ENCODE peak calls at places on chromosome 1, in nine cellular contexts. E, U, Q, X, Y, F, J, P and S are unnamed samples.
A peak's percentile ranks its signal among the peaks of the same experiment; 100 is the strongest.

GRCh38 chr1:185350027-185350442 is 33.0 kb upstream of the IVNS1ABP start:
- DNase-seq in E (no peak), U (no peak), Q (no peak), X (peak; percentile 27), Y (no peak), F (no peak), J (peak; percentile 43), P (no peak), S (no peak)

GRCh38 chr1:212613440-212614335 is 5.1 kb downstream of the ATF3 start:
- DNase-seq in E (no peak), U (no peak), Q (no peak), X (peak; percentile 45), Y (no peak), F (no peak), J (no peak), P (no peak), S (no peak)

GRCh38 chr1:207499573-207499972 is 3.6 kb downstream of the CR1 start:
- DNase-seq in E (peak; percentile 67), U (peak; percentile 55), Q (peak; percentile 59), X (peak; percentile 81), Y (peak; percentile 28), F (peak; percentile 70), J (peak; percentile 79), P (peak; percentile 54), S (no peak)

GRCh38 chr1:175839678-175840669 is 96.6 kb upstream of the TNR start:
- DNase-seq in E (no peak), U (no peak), Q (no peak), X (no peak), Y (no peak), F (no peak), J (no peak), P (no peak), S (no peak)

GRCh38 chr1:36166938-36167910 is 11.3 kb downstream of the MAP7D1 start:
- DNase-seq in E (no peak), U (no peak), Q (peak; percentile 79), X (peak; percentile 66), Y (no peak), F (no peak), J (no peak), P (no peak), S (no peak)

GRCh38 chr1:167109125-167109524 is 15.2 kb downstream of the STYXL2 start:
- DNase-seq in E (no peak), U (no peak), Q (no peak), X (no peak), Y (no peak), F (no peak), J (no peak), P (no peak), S (no peak)

GRCh38 chr1:147389532-147390184 is 147.2 kb downstream of the CHD1L start:
- DNase-seq in E (no peak), U (peak; percentile 60), Q (peak; percentile 58), X (peak; percentile 79), Y (peak; percentile 21), F (no peak), J (peak; percentile 84), P (peak; percentile 38), S (no peak)

GRCh38 chr1:125064481-125064880 is 3879.7 kb downstream of the SRGAP2C start:
- DNase-seq in E (no peak), U (no peak), Q (no peak), X (no peak), Y (no peak), F (peak; percentile 30), J (no peak), P (no peak), S (no peak)

GRCh38 chr1:45746922-45747321 is 3.5 kb downstream of the IPP start:
- DNase-seq in E (no peak), U (no peak), Q (no peak), X (no peak), Y (no peak), F (no peak), J (no peak), P (no peak), S (no peak)